ENCODE peak calls at places on chromosomes 13 and 19, in eight cellular contexts. One of them, this sample, is unnamed.

GRCh38 chr13:19023115-19023514 is 158.5 kb downstream of the TUBA3C start:
- DNase-seq in ascending aorta: no peak
- DNase-seq in GM23248: no peak
- DNase-seq in AG04450: no peak
- DNase-seq in breast epithelium: no peak
- DNase-seq in Peyer's patch: no peak
- DNase-seq in upper lobe of right lung: no peak
- DNase-seq in heart right ventricle: no peak
- DNase-seq in this sample: no peak

GRCh38 chr19:20359933-20360720 is 193.1 kb downstream of the ZNF486 start:
- DNase-seq in breast epithelium: no peak
- DNase-seq in GM23248: no peak
- DNase-seq in AG04450: no peak
- DNase-seq in upper lobe of right lung: no peak
- DNase-seq in ascending aorta: no peak
- DNase-seq in heart right ventricle: no peak
- DNase-seq in Peyer's patch: no peak
- DNase-seq in this sample: no peak

GRCh38 chr13:90107658-90108057 is 1239.8 kb upstream of the MIR17HG start:
- DNase-seq in heart right ventricle: no peak
- DNase-seq in breast epithelium: no peak
- DNase-seq in GM23248: no peak
- DNase-seq in Peyer's patch: no peak
- DNase-seq in upper lobe of right lung: no peak
- DNase-seq in ascending aorta: no peak
- DNase-seq in AG04450: no peak
- DNase-seq in this sample: no peak

GRCh38 chr19:43726736-43727592 is 11.1 kb downstream of the IRGC start:
- DNase-seq in AG04450: no peak
- DNase-seq in heart right ventricle: peak; percentile 59
- DNase-seq in Peyer's patch: no peak
- DNase-seq in upper lobe of right lung: no peak
- DNase-seq in breast epithelium: peak; percentile 20
- DNase-seq in GM23248: peak; percentile 51
- DNase-seq in ascending aorta: no peak
- DNase-seq in this sample: no peak

GRCh38 chr13:48155850-48156249 is 60.9 kb upstream of the MED4 start:
- DNase-seq in AG04450: no peak
- DNase-seq in upper lobe of right lung: no peak
- DNase-seq in ascending aorta: no peak
- DNase-seq in GM23248: peak; percentile 82
- DNase-seq in Peyer's patch: no peak
- DNase-seq in heart right ventricle: no peak
- DNase-seq in breast epithelium: no peak
- DNase-seq in this sample: peak; percentile 99

GRCh38 chr13:51768378-51768921 is 35.5 kb downstream of the DHRS12 start:
- DNase-seq in ascending aorta: no peak
- DNase-seq in upper lobe of right lung: no peak
- DNase-seq in AG04450: no peak
- DNase-seq in breast epithelium: no peak
- DNase-seq in Peyer's patch: no peak
- DNase-seq in GM23248: no peak
- DNase-seq in heart right ventricle: no peak
- DNase-seq in this sample: no peak

GRCh38 chr19:51490676-51491075 is 10.9 kb downstream of the SIGLEC12 start:
- DNase-seq in AG04450: no peak
- DNase-seq in breast epithelium: no peak
- DNase-seq in ascending aorta: no peak
- DNase-seq in Peyer's patch: no peak
- DNase-seq in GM23248: no peak
- DNase-seq in upper lobe of right lung: no peak
- DNase-seq in heart right ventricle: no peak
- DNase-seq in this sample: no peak

GRCh38 chr19:30870861-30871260 is 478.4 kb downstream of the TSHZ3 start:
- DNase-seq in ascending aorta: no peak
- DNase-seq in upper lobe of right lung: no peak
- DNase-seq in Peyer's patch: no peak
- DNase-seq in breast epithelium: no peak
- DNase-seq in GM23248: peak; percentile 18
- DNase-seq in AG04450: no peak
- DNase-seq in heart right ventricle: no peak
- DNase-seq in this sample: no peak

GRCh38 chr19:24159707-24160106 is 72.7 kb downstream of the ZNF254 start:
- DNase-seq in AG04450: no peak
- DNase-seq in GM23248: peak; percentile 10
- DNase-seq in ascending aorta: no peak
- DNase-seq in Peyer's patch: no peak
- DNase-seq in upper lobe of right lung: no peak
- DNase-seq in breast epithelium: no peak
- DNase-seq in heart right ventricle: no peak
- DNase-seq in this sample: no peak

GRCh38 chr19:58279042-58279924 is 528 bp downstream of the ZNF8 start:
- DNase-seq in AG04450: peak; percentile 18
- DNase-seq in heart right ventricle: peak; percentile 89
- DNase-seq in breast epithelium: peak; percentile 33
- DNase-seq in ascending aorta: peak; percentile 72
- DNase-seq in upper lobe of right lung: peak; percentile 86
- DNase-seq in Peyer's patch: peak; percentile 46
- DNase-seq in GM23248: peak; percentile 77
- DNase-seq in this sample: peak; percentile 8

GRCh38 chr19:18496167-18496979 is 25.5 kb downstream of the ELL start:
- DNase-seq in heart right ventricle: no peak
- DNase-seq in Peyer's patch: peak; percentile 42
- DNase-seq in upper lobe of right lung: peak; percentile 85
- DNase-seq in ascending aorta: no peak
- DNase-seq in GM23248: peak; percentile 91
- DNase-seq in breast epithelium: no peak
- DNase-seq in AG04450: no peak
- DNase-seq in this sample: peak; percentile 56

GRCh38 chr13:85590231-85590931 is 208.8 kb downstream of the SLITRK6 start:
- DNase-seq in GM23248: no peak
- DNase-seq in AG04450: no peak
- DNase-seq in heart right ventricle: no peak
- DNase-seq in ascending aorta: no peak
- DNase-seq in Peyer's patch: no peak
- DNase-seq in upper lobe of right lung: no peak
- DNase-seq in breast epithelium: no peak
- DNase-seq in this sample: no peak

GRCh38 chr19:3387645-3388589 is 21.5 kb downstream of the NFIC start:
- DNase-seq in ascending aorta: peak; percentile 92
- DNase-seq in AG04450: no peak
- DNase-seq in breast epithelium: peak; percentile 86
- DNase-seq in GM23248: peak; percentile 74
- DNase-seq in Peyer's patch: no peak
- DNase-seq in heart right ventricle: peak; percentile 79
- DNase-seq in upper lobe of right lung: peak; percentile 93
- DNase-seq in this sample: no peak

GRCh38 chr13:76994281-76994680 is 2.4 kb downstream of the CLN5 start:
- DNase-seq in ascending aorta: no peak
- DNase-seq in breast epithelium: no peak
- DNase-seq in GM23248: peak; percentile 51
- DNase-seq in heart right ventricle: no peak
- DNase-seq in upper lobe of right lung: no peak
- DNase-seq in AG04450: no peak
- DNase-seq in Peyer's patch: no peak
- DNase-seq in this sample: no peak

GRCh38 chr19:48968813-48969218 is 3.7 kb downstream of the FTL start:
- DNase-seq in ascending aorta: no peak
- DNase-seq in Peyer's patch: no peak
- DNase-seq in heart right ventricle: no peak
- DNase-seq in upper lobe of right lung: no peak
- DNase-seq in GM23248: no peak
- DNase-seq in AG04450: no peak
- DNase-seq in breast epithelium: no peak
- DNase-seq in this sample: no peak
- H3K27ac ChIP-seq in ascending aorta: peak overlapping the region; percentile 96
- H3K27ac ChIP-seq in Peyer's patch: no peak overlapping the region
- H3K27ac ChIP-seq in heart right ventricle: peak overlapping the region; percentile 46
- H3K27ac ChIP-seq in upper lobe of right lung: peak overlapping the region; percentile 95
- H3K27ac ChIP-seq in GM23248: peak overlapping the region; percentile 97
- H3K27ac ChIP-seq in AG04450: no peak overlapping the region
- H3K27ac ChIP-seq in breast epithelium: no peak overlapping the region
- H3K27ac ChIP-seq in this sample: peak overlapping the region; percentile 75

GRCh38 chr13:73481265-73481664 is 422.5 kb downstream of the KLF5 start:
- DNase-seq in AG04450: no peak
- DNase-seq in Peyer's patch: no peak
- DNase-seq in breast epithelium: no peak
- DNase-seq in ascending aorta: no peak
- DNase-seq in GM23248: no peak
- DNase-seq in heart right ventricle: no peak
- DNase-seq in upper lobe of right lung: no peak
- DNase-seq in this sample: no peak

GRCh38 chr13:73477441-73477840 is 418.6 kb downstream of the KLF5 start:
- DNase-seq in GM23248: no peak
- DNase-seq in heart right ventricle: no peak
- DNase-seq in upper lobe of right lung: no peak
- DNase-seq in AG04450: no peak
- DNase-seq in Peyer's patch: no peak
- DNase-seq in breast epithelium: no peak
- DNase-seq in ascending aorta: no peak
- DNase-seq in this sample: no peak

GRCh38 chr13:73481877-73482445 is 423.2 kb downstream of the KLF5 start:
- DNase-seq in GM23248: no peak
- DNase-seq in ascending aorta: no peak
- DNase-seq in Peyer's patch: no peak
- DNase-seq in breast epithelium: no peak
- DNase-seq in upper lobe of right lung: no peak
- DNase-seq in heart right ventricle: no peak
- DNase-seq in AG04450: no peak
- DNase-seq in this sample: no peak

GRCh38 chr13:73482556-73482955 is 423.8 kb downstream of the KLF5 start:
- DNase-seq in AG04450: no peak
- DNase-seq in breast epithelium: no peak
- DNase-seq in GM23248: no peak
- DNase-seq in heart right ventricle: no peak
- DNase-seq in Peyer's patch: no peak
- DNase-seq in ascending aorta: no peak
- DNase-seq in upper lobe of right lung: no peak
- DNase-seq in this sample: no peak

DNA sequence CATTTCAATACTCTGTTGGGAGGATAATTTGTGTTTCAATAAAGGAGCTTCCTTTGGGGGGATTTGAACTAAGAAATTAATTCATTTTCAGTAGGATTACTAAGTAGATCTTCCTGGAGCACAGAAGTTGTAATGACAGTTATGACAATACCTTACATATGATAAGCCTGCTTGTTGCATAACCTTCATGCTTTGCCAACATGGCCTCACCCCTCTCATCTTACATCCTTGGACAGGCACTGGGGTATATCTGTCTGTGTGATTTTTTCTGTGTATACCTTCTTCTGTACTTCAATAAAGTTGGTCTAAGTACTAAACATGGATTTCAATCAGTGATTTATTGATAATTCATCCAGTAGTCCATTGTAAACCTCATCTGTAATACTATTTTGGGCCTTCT is 422.0 kb downstream of the KLF5 start:
- DNase-seq in ascending aorta: no peak
- DNase-seq in Peyer's patch: no peak
- DNase-seq in AG04450: no peak
- DNase-seq in heart right ventricle: no peak
- DNase-seq in breast epithelium: no peak
- DNase-seq in GM23248: no peak
- DNase-seq in upper lobe of right lung: no peak
- DNase-seq in this sample: no peak
- H3K27ac ChIP-seq in ascending aorta: peak overlapping the region; percentile 11
- H3K27ac ChIP-seq in Peyer's patch: no peak overlapping the region
- H3K27ac ChIP-seq in AG04450: no peak overlapping the region
- H3K27ac ChIP-seq in heart right ventricle: no peak overlapping the region
- H3K27ac ChIP-seq in breast epithelium: no peak overlapping the region
- H3K27ac ChIP-seq in GM23248: no peak overlapping the region
- H3K27ac ChIP-seq in upper lobe of right lung: no peak overlapping the region
- H3K27ac ChIP-seq in this sample: no peak overlapping the region

GRCh38 chr19:41297628-41298326 is 12.2 kb upstream of the CCDC97 start:
- DNase-seq in upper lobe of right lung: no peak
- DNase-seq in heart right ventricle: no peak
- DNase-seq in ascending aorta: no peak
- DNase-seq in GM23248: peak; percentile 23
- DNase-seq in Peyer's patch: peak; percentile 85
- DNase-seq in AG04450: no peak
- DNase-seq in breast epithelium: no peak
- DNase-seq in this sample: no peak
- H3K27ac ChIP-seq in upper lobe of right lung: peak overlapping the region; percentile 82
- H3K27ac ChIP-seq in heart right ventricle: peak overlapping the region; percentile 89
- H3K27ac ChIP-seq in ascending aorta: peak overlapping the region; percentile 87
- H3K27ac ChIP-seq in GM23248: peak overlapping the region; percentile 88
- H3K27ac ChIP-seq in Peyer's patch: peak overlapping the region; percentile 88
- H3K27ac ChIP-seq in AG04450: peak overlapping the region; percentile 55
- H3K27ac ChIP-seq in breast epithelium: peak overlapping the region; percentile 89
- H3K27ac ChIP-seq in this sample: no peak overlapping the region

GRCh38 chr13:41467546-41467945 is 10.2 kb downstream of the RGCC start:
- DNase-seq in GM23248: no peak
- DNase-seq in breast epithelium: no peak
- DNase-seq in Peyer's patch: no peak
- DNase-seq in heart right ventricle: no peak
- DNase-seq in AG04450: no peak
- DNase-seq in upper lobe of right lung: no peak
- DNase-seq in ascending aorta: no peak
- DNase-seq in this sample: no peak

GRCh38 chr13:41465965-41466364 is 8.6 kb downstream of the RGCC start:
- DNase-seq in breast epithelium: no peak
- DNase-seq in ascending aorta: no peak
- DNase-seq in GM23248: no peak
- DNase-seq in heart right ventricle: no peak
- DNase-seq in upper lobe of right lung: no peak
- DNase-seq in Peyer's patch: no peak
- DNase-seq in AG04450: no peak
- DNase-seq in this sample: no peak

GRCh38 chr13:41463823-41464602 is 6.7 kb downstream of the RGCC start:
- DNase-seq in ascending aorta: no peak
- DNase-seq in GM23248: no peak
- DNase-seq in AG04450: no peak
- DNase-seq in heart right ventricle: no peak
- DNase-seq in upper lobe of right lung: no peak
- DNase-seq in breast epithelium: no peak
- DNase-seq in Peyer's patch: peak; percentile 65
- DNase-seq in this sample: no peak

GRCh38 chr13:41462427-41462826 is 5.1 kb downstream of the RGCC start:
- DNase-seq in AG04450: no peak
- DNase-seq in ascending aorta: no peak
- DNase-seq in GM23248: no peak
- DNase-seq in heart right ventricle: no peak
- DNase-seq in Peyer's patch: no peak
- DNase-seq in upper lobe of right lung: no peak
- DNase-seq in breast epithelium: no peak
- DNase-seq in this sample: no peak

DNA sequence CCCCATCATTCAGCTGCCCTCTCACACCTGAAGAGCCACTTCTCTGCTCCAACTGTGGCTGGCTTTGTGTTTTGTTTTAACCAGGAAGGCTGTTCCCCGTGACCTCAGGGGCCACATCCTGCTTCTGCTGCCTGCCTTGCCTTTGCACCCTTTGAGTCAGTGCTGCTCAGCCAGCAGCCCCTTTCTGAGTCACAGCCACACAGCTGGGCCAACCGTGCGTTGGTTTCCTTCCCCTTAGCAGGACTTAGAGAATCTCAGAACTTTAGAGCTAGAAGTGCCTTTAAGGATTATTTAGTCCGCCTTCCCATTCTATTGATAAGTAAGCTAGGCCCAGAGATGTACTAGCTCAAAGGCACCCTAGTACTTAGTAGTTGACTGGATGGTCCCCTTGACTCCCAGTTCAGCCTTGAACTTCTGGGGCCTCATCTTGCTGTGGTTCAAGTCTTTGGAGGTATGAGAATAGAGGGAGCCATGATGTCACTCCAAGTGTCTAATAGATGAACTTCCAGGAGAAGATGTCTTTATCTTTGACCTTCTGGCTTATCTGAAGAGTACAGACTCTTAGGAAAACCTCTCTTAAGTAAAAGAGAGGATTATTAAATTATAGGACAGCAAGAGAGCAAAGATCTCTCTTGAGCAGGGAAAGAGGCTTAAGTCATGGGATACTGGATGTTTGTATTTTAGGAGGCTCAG is 8.0 kb downstream of the RGCC start:
- DNase-seq in breast epithelium: peak; percentile 50
- DNase-seq in upper lobe of right lung: peak; percentile 77
- DNase-seq in ascending aorta: peak; percentile 85
- DNase-seq in heart right ventricle: peak; percentile 66
- DNase-seq in Peyer's patch: peak; percentile 92
- DNase-seq in AG04450: peak; percentile 53
- DNase-seq in GM23248: peak; percentile 91
- DNase-seq in this sample: peak; percentile 45
- H3K27ac ChIP-seq in breast epithelium: peak overlapping the region; percentile 54
- H3K27ac ChIP-seq in upper lobe of right lung: peak overlapping the region; percentile 92
- H3K27ac ChIP-seq in ascending aorta: peak overlapping the region; percentile 75
- H3K27ac ChIP-seq in heart right ventricle: peak overlapping the region; percentile 68
- H3K27ac ChIP-seq in Peyer's patch: peak overlapping the region; percentile 66
- H3K27ac ChIP-seq in AG04450: peak overlapping the region; percentile 49
- H3K27ac ChIP-seq in GM23248: peak overlapping the region; percentile 64
- H3K27ac ChIP-seq in this sample: peak overlapping the region; percentile 47

This sample was measured in epithelial cell of prostate.